ENCODE peak calls at places on chromosomes 1 and 21, in five cellular contexts. One of them, this sample, is unnamed.

GRCh38 chr1:202501281-202501680 is 152.8 kb downstream of the PPP1R12B start:
- DNase-seq in CD8-positive, alpha-beta memory T cell: no peak
- DNase-seq in IMR-90: peak; percentile 48
- DNase-seq in aorta: no peak
- DNase-seq in suprapubic skin: no peak
- DNase-seq in this sample: no peak

GRCh38 chr1:115969509-115969908 is 6.8 kb upstream of the SLC22A15 start:
- DNase-seq in IMR-90: no peak
- DNase-seq in CD8-positive, alpha-beta memory T cell: no peak
- DNase-seq in aorta: no peak
- DNase-seq in suprapubic skin: no peak
- DNase-seq in this sample: no peak

GRCh38 chr1:168957818-168958217 is 148.7 kb upstream of the ATP1B1 start:
- DNase-seq in suprapubic skin: no peak
- DNase-seq in CD8-positive, alpha-beta memory T cell: no peak
- DNase-seq in aorta: no peak
- DNase-seq in IMR-90: no peak
- DNase-seq in this sample: no peak

GRCh38 chr21:17848228-17848627 is 29.1 kb upstream of the C21orf91 start:
- DNase-seq in IMR-90: peak; percentile 97
- DNase-seq in suprapubic skin: no peak
- DNase-seq in CD8-positive, alpha-beta memory T cell: no peak
- DNase-seq in aorta: peak; percentile 73
- DNase-seq in this sample: no peak

GRCh38 chr1:29682918-29683314 is 446.6 kb downstream of the PTPRU start:
- DNase-seq in suprapubic skin: peak; percentile 45
- DNase-seq in IMR-90: peak; percentile 28
- DNase-seq in aorta: no peak
- DNase-seq in CD8-positive, alpha-beta memory T cell: no peak
- DNase-seq in this sample: no peak

GRCh38 chr1:37811027-37811655 is 3.1 kb upstream of the YRDC start:
- DNase-seq in aorta: peak; percentile 83
- DNase-seq in IMR-90: peak; percentile 76
- DNase-seq in suprapubic skin: no peak
- DNase-seq in CD8-positive, alpha-beta memory T cell: peak; percentile 52
- DNase-seq in this sample: no peak

GRCh38 chr1:32622806-32623694 is 27.3 kb downstream of the ZBTB8OS start:
- DNase-seq in suprapubic skin: no peak
- DNase-seq in IMR-90: no peak
- DNase-seq in aorta: no peak
- DNase-seq in CD8-positive, alpha-beta memory T cell: no peak
- DNase-seq in this sample: peak; percentile 16

GRCh38 chr21:32101206-32101763 is 177.6 kb downstream of the MIS18A start:
- DNase-seq in CD8-positive, alpha-beta memory T cell: no peak
- DNase-seq in aorta: no peak
- DNase-seq in suprapubic skin: no peak
- DNase-seq in IMR-90: no peak
- DNase-seq in this sample: no peak

GRCh38 chr1:61081637-61082335 is 575 bp upstream of the NFIA start:
- DNase-seq in suprapubic skin: no peak
- DNase-seq in IMR-90: peak; percentile 38
- DNase-seq in aorta: peak; percentile 79
- DNase-seq in CD8-positive, alpha-beta memory T cell: peak; percentile 51
- DNase-seq in this sample: no peak

GRCh38 chr1:27572679-27573426 is 31.1 kb downstream of the AHDC1 start:
- DNase-seq in aorta: peak; percentile 90
- DNase-seq in IMR-90: no peak
- DNase-seq in suprapubic skin: no peak
- DNase-seq in CD8-positive, alpha-beta memory T cell: no peak
- DNase-seq in this sample: no peak

GRCh38 chr1:193593355-193593874 is 407.0 kb upstream of the B3GALT2 start:
- DNase-seq in aorta: no peak
- DNase-seq in suprapubic skin: no peak
- DNase-seq in CD8-positive, alpha-beta memory T cell: no peak
- DNase-seq in IMR-90: no peak
- DNase-seq in this sample: no peak

GRCh38 chr1:32693455-32694174 is 9.0 kb downstream of the SYNC start:
- DNase-seq in suprapubic skin: peak; percentile 21
- DNase-seq in CD8-positive, alpha-beta memory T cell: no peak
- DNase-seq in aorta: peak; percentile 59
- DNase-seq in IMR-90: no peak
- DNase-seq in this sample: no peak

GRCh38 chr21:40146201-40146890 is 279.1 kb downstream of the PCP4 start:
- DNase-seq in IMR-90: no peak
- DNase-seq in aorta: no peak
- DNase-seq in suprapubic skin: no peak
- DNase-seq in CD8-positive, alpha-beta memory T cell: no peak
- DNase-seq in this sample: no peak

GRCh38 chr1:183909672-183910071 is 104.8 kb downstream of the RGL1 start:
- DNase-seq in suprapubic skin: no peak
- DNase-seq in IMR-90: no peak
- DNase-seq in CD8-positive, alpha-beta memory T cell: no peak
- DNase-seq in aorta: no peak
- DNase-seq in this sample: no peak

GRCh38 chr1:38360807-38361206 is 314.2 kb upstream of the POU3F1 start:
- DNase-seq in CD8-positive, alpha-beta memory T cell: no peak
- DNase-seq in suprapubic skin: no peak
- DNase-seq in IMR-90: no peak
- DNase-seq in aorta: no peak
- DNase-seq in this sample: no peak

GRCh38 chr1:154998818-154999650 is 3.6 kb upstream of the ZBTB7B start:
- DNase-seq in CD8-positive, alpha-beta memory T cell: peak; percentile 52
- DNase-seq in IMR-90: peak; percentile 62
- DNase-seq in suprapubic skin: peak; percentile 82
- DNase-seq in aorta: peak; percentile 92
- DNase-seq in this sample: peak; percentile 85

GRCh38 chr1:180181996-180182675 is 27.5 kb downstream of the QSOX1 start:
- DNase-seq in CD8-positive, alpha-beta memory T cell: no peak
- DNase-seq in suprapubic skin: no peak
- DNase-seq in aorta: peak; percentile 60
- DNase-seq in IMR-90: no peak
- DNase-seq in this sample: no peak

GRCh38 chr1:218351617-218352438 is 6.7 kb downstream of the TGFB2 start:
- DNase-seq in aorta: peak; percentile 75
- DNase-seq in IMR-90: peak; percentile 66
- DNase-seq in suprapubic skin: no peak
- DNase-seq in CD8-positive, alpha-beta memory T cell: peak; percentile 4
- DNase-seq in this sample: peak; percentile 63

GRCh38 chr1:156465747-156466365 is 34.7 kb downstream of the MEF2D start:
- DNase-seq in suprapubic skin: no peak
- DNase-seq in IMR-90: no peak
- DNase-seq in CD8-positive, alpha-beta memory T cell: no peak
- DNase-seq in aorta: peak; percentile 76
- DNase-seq in this sample: no peak

GRCh38 chr1:16020325-16020724 is 1.5 kb upstream of the CLCNKA start:
- DNase-seq in CD8-positive, alpha-beta memory T cell: no peak
- DNase-seq in suprapubic skin: no peak
- DNase-seq in IMR-90: no peak
- DNase-seq in aorta: no peak
- DNase-seq in this sample: no peak

GRCh38 chr1:54885237-54885679 is 1.7 kb downstream of the DHCR24 start:
- DNase-seq in aorta: no peak
- DNase-seq in CD8-positive, alpha-beta memory T cell: no peak
- DNase-seq in IMR-90: no peak
- DNase-seq in suprapubic skin: no peak
- DNase-seq in this sample: no peak

GRCh38 chr1:91584866-91585265 is 84.2 kb downstream of the CDC7 start:
- DNase-seq in CD8-positive, alpha-beta memory T cell: no peak
- DNase-seq in IMR-90: no peak
- DNase-seq in suprapubic skin: no peak
- DNase-seq in aorta: no peak
- DNase-seq in this sample: no peak

GRCh38 chr1:226201029-226201593 is 14.6 kb upstream of the ACBD3 start:
- DNase-seq in suprapubic skin: no peak
- DNase-seq in IMR-90: peak; percentile 9
- DNase-seq in aorta: no peak
- DNase-seq in CD8-positive, alpha-beta memory T cell: no peak
- DNase-seq in this sample: no peak

GRCh38 chr1:154404984-154405761 is at the start of gene IL6R:
- DNase-seq in CD8-positive, alpha-beta memory T cell: peak; percentile 71
- DNase-seq in IMR-90: peak; percentile 93
- DNase-seq in suprapubic skin: peak; percentile 97
- DNase-seq in aorta: peak; percentile 98
- DNase-seq in this sample: peak; percentile 98

GRCh38 chr1:246748867-246749266 is 24.7 kb downstream of the SCCPDH start:
- DNase-seq in IMR-90: no peak
- DNase-seq in CD8-positive, alpha-beta memory T cell: no peak
- DNase-seq in aorta: no peak
- DNase-seq in suprapubic skin: no peak
- DNase-seq in this sample: no peak

GRCh38 chr1:85202092-85202863 is 1.5 kb upstream of the SYDE2 start:
- DNase-seq in IMR-90: no peak
- DNase-seq in aorta: no peak
- DNase-seq in CD8-positive, alpha-beta memory T cell: no peak
- DNase-seq in suprapubic skin: no peak
- DNase-seq in this sample: no peak

GRCh38 chr1:51341876-51342496 is 11.6 kb upstream of the TTC39A start:
- DNase-seq in CD8-positive, alpha-beta memory T cell: no peak
- DNase-seq in aorta: no peak
- DNase-seq in IMR-90: no peak
- DNase-seq in suprapubic skin: no peak
- DNase-seq in this sample: no peak

GRCh38 chr21:31335957-31336738 is 7.9 kb downstream of the TIAM1 start:
- DNase-seq in aorta: no peak
- DNase-seq in suprapubic skin: no peak
- DNase-seq in CD8-positive, alpha-beta memory T cell: no peak
- DNase-seq in IMR-90: peak; percentile 95
- DNase-seq in this sample: no peak

GRCh38 chr1:239982762-239983161 is 108.9 kb upstream of the FMN2 start:
- DNase-seq in suprapubic skin: no peak
- DNase-seq in CD8-positive, alpha-beta memory T cell: no peak
- DNase-seq in aorta: no peak
- DNase-seq in IMR-90: no peak
- DNase-seq in this sample: no peak

GRCh38 chr1:185961664-185962063 is 227.5 kb downstream of the HMCN1 start:
- DNase-seq in IMR-90: peak; percentile 51
- DNase-seq in suprapubic skin: no peak
- DNase-seq in CD8-positive, alpha-beta memory T cell: no peak
- DNase-seq in aorta: no peak
- DNase-seq in this sample: no peak

GRCh38 chr1:72435025-72435424 is 152.7 kb upstream of the NEGR1 start:
- DNase-seq in IMR-90: peak; percentile 80
- DNase-seq in aorta: no peak
- DNase-seq in CD8-positive, alpha-beta memory T cell: no peak
- DNase-seq in suprapubic skin: no peak
- DNase-seq in this sample: no peak

GRCh38 chr1:53321776-53322602 is 5.9 kb downstream of the LRP8 start:
- DNase-seq in CD8-positive, alpha-beta memory T cell: no peak
- DNase-seq in IMR-90: no peak
- DNase-seq in suprapubic skin: no peak
- DNase-seq in aorta: no peak
- DNase-seq in this sample: no peak

GRCh38 chr1:6419397-6419802 is 319 bp downstream of the HES2 start:
- DNase-seq in CD8-positive, alpha-beta memory T cell: no peak
- DNase-seq in aorta: no peak
- DNase-seq in IMR-90: no peak
- DNase-seq in suprapubic skin: no peak
- DNase-seq in this sample: no peak
- H3K27me3 ChIP-seq in CD8-positive, alpha-beta memory T cell: peaks cover 73% of the 10 kb centered on the region
- H3K27me3 ChIP-seq in aorta: no peaks in the 10 kb centered on the region
- H3K27me3 ChIP-seq in IMR-90: peaks cover 84% of the 10 kb centered on the region
- H3K27me3 ChIP-seq in suprapubic skin: peaks cover 94% of the 10 kb centered on the region
- H3K27me3 ChIP-seq in this sample: peaks cover 69% of the 10 kb centered on the region

DNA sequence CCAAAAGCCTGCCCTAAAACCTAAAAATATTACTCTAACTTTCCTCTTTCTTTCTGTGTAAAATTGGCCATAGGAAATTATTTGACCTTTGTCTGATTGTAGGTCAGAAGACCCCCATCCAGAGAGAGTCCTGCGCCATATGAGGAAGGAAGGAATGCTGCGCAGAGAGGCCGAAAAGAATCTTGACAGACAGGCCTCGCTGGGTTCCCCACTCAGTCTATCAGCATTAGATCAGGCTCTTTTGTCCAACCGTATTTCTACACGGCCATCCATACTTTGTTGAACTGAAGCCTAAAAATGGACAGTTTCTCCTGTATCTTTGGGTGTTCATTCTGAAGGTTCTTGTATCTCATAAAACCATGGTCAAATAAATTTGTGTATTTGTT is 4.3 kb upstream of the SLC30A2 start:
- DNase-seq in IMR-90: no peak
- DNase-seq in suprapubic skin: no peak
- DNase-seq in aorta: no peak
- DNase-seq in CD8-positive, alpha-beta memory T cell: no peak
- DNase-seq in this sample: no peak
- H3K27me3 ChIP-seq in IMR-90: peaks cover 83% of the 10 kb centered on the region
- H3K27me3 ChIP-seq in suprapubic skin: peaks cover 73% of the 10 kb centered on the region
- H3K27me3 ChIP-seq in aorta: no peaks in the 10 kb centered on the region
- H3K27me3 ChIP-seq in CD8-positive, alpha-beta memory T cell: peaks cover 16% of the 10 kb centered on the region
- H3K27me3 ChIP-seq in this sample: peaks cover 24% of the 10 kb centered on the region

DNA sequence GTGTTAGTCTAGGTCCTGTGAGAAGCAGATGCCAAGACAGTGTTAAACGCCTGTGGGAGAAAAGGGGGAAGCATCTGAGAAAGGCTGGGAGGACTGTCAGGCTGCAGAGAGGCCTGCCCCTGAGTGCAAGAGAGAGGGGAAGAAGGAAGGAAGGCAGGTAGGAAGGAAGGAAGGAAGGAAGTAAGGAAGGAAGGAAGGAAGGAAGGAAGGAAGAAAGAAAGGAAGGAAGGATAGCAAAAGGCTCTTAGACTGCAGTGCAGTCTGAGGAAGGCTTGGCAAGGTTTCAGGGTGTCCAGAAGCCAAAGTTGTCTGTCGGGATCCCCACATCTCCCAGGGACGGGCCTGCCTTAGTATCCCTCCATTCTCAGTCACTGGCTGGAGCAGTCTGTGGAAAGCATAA is 82.6 kb downstream of the SPATA46 start:
- DNase-seq in suprapubic skin: no peak
- DNase-seq in CD8-positive, alpha-beta memory T cell: no peak
- DNase-seq in aorta: no peak
- DNase-seq in IMR-90: no peak
- DNase-seq in this sample: no peak
- H3K27me3 ChIP-seq in suprapubic skin: no peaks in the 10 kb centered on the region
- H3K27me3 ChIP-seq in CD8-positive, alpha-beta memory T cell: no peaks in the 10 kb centered on the region
- H3K27me3 ChIP-seq in aorta: no peaks in the 10 kb centered on the region
- H3K27me3 ChIP-seq in IMR-90: peaks cover 7% of the 10 kb centered on the region
- H3K27me3 ChIP-seq in this sample: no peaks in the 10 kb centered on the region

DNA sequence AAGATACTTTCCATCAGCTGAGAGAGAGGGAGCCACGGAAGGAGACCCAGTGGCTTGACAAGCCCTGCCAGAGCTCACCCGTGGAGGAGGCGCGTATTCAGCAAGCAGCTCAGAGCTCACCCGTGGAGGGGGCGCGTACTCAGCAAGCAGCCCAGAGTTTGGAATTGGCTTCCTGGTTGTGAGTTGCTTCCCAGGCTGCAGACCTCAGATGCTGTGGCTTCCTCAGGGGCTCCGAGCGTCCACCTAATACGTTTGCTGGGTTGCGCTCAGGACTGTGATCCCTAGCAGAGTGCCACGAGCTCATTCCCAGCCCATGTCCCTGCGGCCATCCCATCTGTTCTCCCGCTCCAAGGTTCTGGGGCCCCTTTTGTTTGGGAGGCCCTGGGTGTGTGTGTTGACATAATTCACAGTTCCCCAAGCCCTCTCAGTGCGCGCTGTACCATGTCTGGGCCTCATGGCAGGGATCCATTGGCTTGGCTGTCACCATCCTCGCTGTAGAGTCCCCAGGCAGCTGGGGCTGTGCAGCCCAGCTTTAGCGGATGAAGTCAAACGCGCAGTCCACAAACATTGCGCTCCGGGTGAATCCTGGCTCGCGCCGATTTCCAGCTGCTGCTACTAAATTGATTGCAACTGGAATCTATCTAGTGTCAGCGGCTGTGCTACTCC is 3.6 kb downstream of the AJAP1 start:
- DNase-seq in aorta: no peak
- DNase-seq in suprapubic skin: no peak
- DNase-seq in IMR-90: no peak
- DNase-seq in CD8-positive, alpha-beta memory T cell: no peak
- DNase-seq in this sample: no peak
- H3K27me3 ChIP-seq in aorta: no peaks in the 10 kb centered on the region
- H3K27me3 ChIP-seq in suprapubic skin: peaks cover 88% of the 10 kb centered on the region
- H3K27me3 ChIP-seq in IMR-90: peaks cover 12% of the 10 kb centered on the region
- H3K27me3 ChIP-seq in CD8-positive, alpha-beta memory T cell: peaks cover 3% of the 10 kb centered on the region
- H3K27me3 ChIP-seq in this sample: peaks cover 38% of the 10 kb centered on the region